ENCODE peak calls at places on chromosome 5, in ten cellular contexts. X is stimulated activated CD8-positive, alpha-beta memory T cell treated with anti-CD3 and anti-CD28 coated beads, Interleukin-12 subunit alpha, Interleukin-12 subunit beta, amount 100 ng/mL, for 4 hours; E is iris pigment epithelial cell; K is left colon; H is RPMI8226; D is GM12864; Y is T-helper 2 cell; L is activated CD4-positive, alpha-beta T cell treated with anti-CD3 and anti-CD28 coated beads for 36 hours; I is GM04504; J is AML-193. F is an unnamed sample.

GRCh38 chr5:170216262-170216864 is 16.4 kb upstream of the C5orf58 start:
- DNase-seq in X (no peak), E (peak), K (no peak), H (peak), D (peak), Y (no peak), L (no peak), I (peak), J (peak), F (no peak)

GRCh38 chr5:144276034-144276822 is 105.6 kb downstream of the KCTD16 start:
- DNase-seq in X (no peak), E (peak), K (no peak), H (peak), D (no peak), Y (no peak), L (no peak), I (no peak), J (no peak), F (no peak)

GRCh38 chr5:67262202-67262601 is 65.6 kb upstream of the CD180 start:
- DNase-seq in X (no peak), E (no peak), K (no peak), H (no peak), D (no peak), Y (no peak), L (no peak), I (no peak), J (no peak), F (no peak)

GRCh38 chr5:2762744-2763532 is 11.5 kb upstream of the IRX2 start:
- DNase-seq in X (no peak), E (no peak), K (no peak), H (peak), D (no peak), Y (no peak), L (no peak), I (no peak), J (no peak), F (no peak)

GRCh38 chr5:64682608-64683007 is 7.7 kb upstream of the SHISAL2B start:
- DNase-seq in X (no peak), E (no peak), K (no peak), H (peak), D (no peak), Y (no peak), L (no peak), I (no peak), J (no peak), F (no peak)

GRCh38 chr5:103120607-103121200 is 603 bp downstream of the PPIP5K2 start:
- DNase-seq in X (no peak), E (peak), K (peak), H (peak), D (no peak), Y (no peak), L (peak), I (no peak), J (peak), F (no peak)

GRCh38 chr5:166488560-166488959 is 1802.9 kb upstream of the WWC1 start:
- DNase-seq in X (no peak), E (no peak), K (no peak), H (no peak), D (no peak), Y (no peak), L (no peak), I (no peak), J (no peak), F (no peak)

GRCh38 chr5:82308997-82309670 is 31.0 kb upstream of the RPS23 start:
- DNase-seq in X (no peak), E (no peak), K (no peak), H (no peak), D (no peak), Y (no peak), L (no peak), I (no peak), J (no peak), F (no peak)

GRCh38 chr5:57069115-57069835 is 104.6 kb upstream of the GPBP1 start:
- DNase-seq in X (no peak), E (no peak), K (no peak), H (no peak), D (no peak), Y (no peak), L (no peak), I (no peak), J (no peak), F (no peak)

GRCh38 chr5:107469485-107469884 is 201.3 kb downstream of the EFNA5 start:
- DNase-seq in X (no peak), E (peak), K (no peak), H (no peak), D (no peak), Y (peak), L (no peak), I (peak), J (peak), F (no peak)

GRCh38 chr5:34500236-34500836 is 155.8 kb upstream of the RAI14 start:
- DNase-seq in X (no peak), E (peak), K (no peak), H (no peak), D (no peak), Y (no peak), L (no peak), I (no peak), J (no peak), F (no peak)

GRCh38 chr5:90549729-90550275 is 8.8 kb upstream of the ADGRV1 start:
- DNase-seq in X (no peak), E (no peak), K (no peak), H (no peak), D (no peak), Y (no peak), L (no peak), I (no peak), J (no peak), F (no peak)

GRCh38 chr5:173963867-173964429 is 25.0 kb upstream of the C5orf47 start:
- DNase-seq in X (no peak), E (no peak), K (peak), H (no peak), D (no peak), Y (no peak), L (no peak), I (no peak), J (no peak), F (no peak)

F was measured in ureter.